ENCODE peak calls at places on chromosomes 11 and 22, in nine cellular contexts. I is brain microvascular endothelial cell; H is DMS53; A is NCI-H1048; X is activated CD8-positive, alpha-beta T cell treated with anti-CD3 and anti-CD28 coated beads for 36 hours; J is T-cell; V is NCI-H2081; Q is NCI-H1694 treated with DMSO at 0.1 percent for 48 hours; C is lower lobe of right lung. U is an unnamed sample.

GRCh38 chr11:44380009-44380313 is 70.0 kb upstream of the ALX4 start:
- DNase-seq in I (no peak), H (peak), A (no peak), X (no peak), J (no peak), V (no peak), Q (no peak), C (no peak), U (no peak)

GRCh38 chr22:45818130-45819085 is 146.8 kb downstream of the ATXN10 start:
- DNase-seq in I (no peak), H (no peak), A (no peak), X (no peak), J (no peak), V (no peak), Q (no peak), C (no peak), U (no peak)

GRCh38 chr22:49555526-49555925 is 272.1 kb downstream of the BRD1 start:
- DNase-seq in I (no peak), H (no peak), A (no peak), X (no peak), J (no peak), V (no peak), Q (no peak), C (no peak), U (no peak)

GRCh38 chr11:102762414-102762813 is 18.0 kb downstream of the MMP10 start:
- DNase-seq in I (peak), H (no peak), A (no peak), X (no peak), J (no peak), V (no peak), Q (no peak), C (no peak), U (no peak)

GRCh38 chr11:2385156-2386151 is 8.3 kb downstream of the CD81 start:
- DNase-seq in I (no peak), H (no peak), A (no peak), X (no peak), J (no peak), V (no peak), Q (no peak), C (no peak), U (no peak)

GRCh38 chr22:32204856-32205722 is at the start of gene RFPL2:
- DNase-seq in I (peak), H (peak), A (peak), X (peak), J (peak), V (no peak), Q (peak), C (peak), U (peak)

GRCh38 chr22:28989912-28990311 is 71.7 kb downstream of the C22orf31 start:
- DNase-seq in I (no peak), H (no peak), A (no peak), X (no peak), J (no peak), V (no peak), Q (no peak), C (no peak), U (no peak)

GRCh38 chr11:82978422-82979099 is 77.0 kb downstream of the DDIAS start:
- DNase-seq in I (peak), H (peak), A (no peak), X (peak), J (no peak), V (no peak), Q (no peak), C (no peak), U (no peak)

GRCh38 chr11:114236829-114237228 is 59.4 kb upstream of the NNMT start:
- DNase-seq in I (no peak), H (peak), A (no peak), X (no peak), J (no peak), V (no peak), Q (no peak), C (no peak), U (no peak)

GRCh38 chr11:83027794-83028193 is 43.9 kb downstream of the RAB30 start:
- DNase-seq in I (no peak), H (no peak), A (no peak), X (no peak), J (no peak), V (no peak), Q (no peak), C (no peak), U (no peak)

GRCh38 chr11:96134622-96135021 is 208.4 kb downstream of the MAML2 start:
- DNase-seq in I (no peak), H (peak), A (no peak), X (no peak), J (no peak), V (no peak), Q (no peak), C (no peak), U (no peak)

U was measured in NCI-H1930.